ENCODE peak calls at places on chromosome 18, in seven cellular contexts. R is stimulated activated CD4-positive, alpha-beta T cell treated with anti-CD3 and anti-CD28 coated beads, Interleukin-15, amount 100 ng/mL, for 24 hours; W is substantia nigra; F is kidney glomerular epithelial cell; M is adipocyte; Z is dorsolateral prefrontal cortex; A is CD4-positive, alpha-beta T cell. B is an unnamed sample.

GRCh38 chr18:30177056-30177455 is 865.5 kb downstream of the DSC3 start:
- DNase-seq in A (no peak), F (peak; percentile 84), W (no peak), R (no peak), M (peak; percentile 0), Z (no peak), B (no peak)

GRCh38 chr18:27994571-27994970 is 182.4 kb downstream of the CDH2 start:
- DNase-seq in R (no peak), Z (no peak), M (no peak), F (no peak), W (no peak), A (no peak), B (no peak)

GRCh38 chr18:44179693-44180092 is 501.0 kb upstream of the SETBP1 start:
- DNase-seq in F (no peak), W (no peak), Z (no peak), M (no peak), R (no peak), A (no peak), B (no peak)

GRCh38 chr18:6521804-6522418 is 107.2 kb upstream of the L3MBTL4 start:
- DNase-seq in M (peak; percentile 64), R (peak; percentile 24), W (no peak), F (peak; percentile 36), Z (no peak), A (no peak), B (no peak)

GRCh38 chr18:63016270-63016669 is 300.9 kb downstream of the PHLPP1 start:
- DNase-seq in R (peak; percentile 56), W (no peak), F (peak; percentile 23), Z (peak; percentile 49), M (peak; percentile 90), A (peak; percentile 23), B (no peak)

GRCh38 chr18:79422783-79423165 is 27.0 kb downstream of the NFATC1 start:
- DNase-seq in W (no peak), A (no peak), F (no peak), M (no peak), R (no peak), Z (no peak), B (no peak)

GRCh38 chr18:65587491-65587890 is 163.3 kb upstream of the CDH7 start:
- DNase-seq in M (no peak), F (no peak), A (no peak), Z (no peak), W (no peak), R (no peak), B (no peak)

GRCh38 chr18:68409585-68409984 is 305.3 kb downstream of the TMX3 start:
- DNase-seq in A (no peak), R (no peak), Z (no peak), W (no peak), M (no peak), F (no peak), B (no peak)

GRCh38 chr18:70453058-70453775 is 164.4 kb downstream of the SOCS6 start:
- DNase-seq in A (no peak), F (no peak), W (no peak), R (no peak), M (no peak), Z (no peak), B (no peak)

GRCh38 chr18:67400502-67401117 is 115.9 kb downstream of the DSEL start:
- DNase-seq in W (no peak), F (no peak), A (no peak), M (peak; percentile 41), Z (no peak), R (no peak), B (no peak)

GRCh38 chr18:77701977-77702376 is 452.3 kb downstream of the GALR1 start:
- DNase-seq in Z (no peak), F (no peak), R (no peak), A (no peak), W (no peak), M (no peak), B (no peak)

GRCh38 chr18:73690222-73690621 is 457.4 kb downstream of the FBXO15 start:
- DNase-seq in W (no peak), F (no peak), R (no peak), A (no peak), M (no peak), Z (no peak), B (no peak)

GRCh38 chr18:76490701-76491171 is 4.3 kb downstream of the ZNF516 start:
- DNase-seq in M (peak; percentile 65), Z (no peak), W (no peak), A (peak; percentile 46), F (no peak), R (peak; percentile 39), B (peak; percentile 39)

GRCh38 chr18:7191736-7192135 is 39.2 kb upstream of the LRRC30 start:
- DNase-seq in W (no peak), F (no peak), M (no peak), R (no peak), A (no peak), Z (no peak), B (no peak)

GRCh38 chr18:49609416-49610284 is 47.8 kb downstream of the LIPG start:
- DNase-seq in F (peak; percentile 48), M (peak; percentile 4), R (no peak), Z (no peak), W (no peak), A (no peak), B (no peak)

GRCh38 chr18:13376841-13377351 is 158.3 kb downstream of the LDLRAD4 start:
- DNase-seq in A (peak; percentile 59), Z (no peak), F (no peak), M (no peak), W (no peak), R (peak; percentile 77), B (no peak)

GRCh38 chr18:45890606-45891005 is 65.1 kb downstream of the SIGLEC15 start:
- DNase-seq in A (no peak), F (no peak), Z (no peak), W (no peak), M (no peak), R (no peak), B (no peak)

GRCh38 chr18:9613550-9614400 is 584 bp downstream of the PPP4R1 start:
- DNase-seq in R (peak; percentile 61), W (peak; percentile 26), Z (no peak), F (peak; percentile 22), M (peak; percentile 76), A (peak; percentile 3), B (peak; percentile 48)

GRCh38 chr18:59220164-59220783 is 316 bp downstream of the GRP start:
- DNase-seq in Z (no peak), R (no peak), A (no peak), F (no peak), M (peak; percentile 43), W (no peak), B (no peak)

GRCh38 chr18:37565985-37566478 is 434 bp upstream of the CELF4 start:
- DNase-seq in R (no peak), Z (peak; percentile 82), F (no peak), W (peak; percentile 47), A (no peak), M (peak; percentile 78), B (peak; percentile 49)

GRCh38 chr18:5914016-5914415 is 18.7 kb upstream of the TMEM200C start:
- DNase-seq in W (no peak), Z (no peak), A (no peak), M (no peak), F (peak; percentile 3), R (no peak), B (no peak)

GRCh38 chr18:55100817-55101457 is 141.7 kb upstream of the CCDC68 start:
- DNase-seq in Z (no peak), A (no peak), R (no peak), W (no peak), F (peak; percentile 96), M (peak; percentile 58), B (no peak)

GRCh38 chr18:52570975-52571374 is 231.0 kb downstream of the DCC start:
- DNase-seq in R (no peak), M (peak; percentile 63), W (no peak), F (no peak), Z (no peak), A (no peak), B (no peak)

GRCh38 chr18:48358868-48359267 is 50.3 kb downstream of the ZBTB7C start:
- DNase-seq in A (no peak), M (no peak), Z (no peak), W (no peak), F (no peak), R (no peak), B (no peak)

GRCh38 chr18:8800445-8800844 is 95.1 kb downstream of the MTCL1 start:
- DNase-seq in A (no peak), F (peak; percentile 87), M (peak; percentile 94), R (no peak), Z (no peak), W (no peak), B (no peak)

GRCh38 chr18:31486165-31486564 is 11.8 kb upstream of the DSG2 start:
- DNase-seq in W (no peak), F (no peak), Z (no peak), M (no peak), R (no peak), A (no peak), B (no peak)

GRCh38 chr18:12046751-12047335 is 46.8 kb upstream of the ANKRD62 start:
- DNase-seq in W (no peak), A (no peak), Z (no peak), R (no peak), F (no peak), M (no peak), B (no peak)

GRCh38 chr18:52992041-52992440 is 652.0 kb downstream of the DCC start:
- DNase-seq in Z (no peak), W (no peak), F (no peak), A (no peak), M (peak; percentile 7), R (no peak), B (no peak)

B was measured in progenitor cell of endocrine pancreas.